ENCODE peak calls at places on chromosomes 13 and 19, in seven cellular contexts. One of them, this sample, is unnamed.

GRCh38 chr19:51754106-51754505 is 2.4 kb upstream of the FPR1 start:
- DNase-seq in colonic mucosa: no peak
- DNase-seq in A549: no peak
- DNase-seq in neuronal stem cell: no peak
- DNase-seq in fibroblast of lung: no peak
- DNase-seq in OCI-LY7: no peak
- DNase-seq in uterus: no peak
- DNase-seq in this sample: no peak

GRCh38 chr13:67620665-67621064 is 390.5 kb upstream of the PCDH9 start:
- DNase-seq in colonic mucosa: no peak
- DNase-seq in A549: no peak
- DNase-seq in neuronal stem cell: no peak
- DNase-seq in fibroblast of lung: peak; percentile 89
- DNase-seq in OCI-LY7: no peak
- DNase-seq in uterus: no peak
- DNase-seq in this sample: no peak

GRCh38 chr13:53068841-53069520 is 40.4 kb downstream of the OLFM4 start:
- DNase-seq in colonic mucosa: no peak
- DNase-seq in A549: no peak
- DNase-seq in neuronal stem cell: no peak
- DNase-seq in fibroblast of lung: no peak
- DNase-seq in OCI-LY7: no peak
- DNase-seq in uterus: no peak
- DNase-seq in this sample: peak; percentile 18

GRCh38 chr19:18251587-18252369 is 22.5 kb downstream of the IQCN start:
- DNase-seq in colonic mucosa: peak; percentile 85
- DNase-seq in A549: peak; percentile 53
- DNase-seq in neuronal stem cell: peak; percentile 75
- DNase-seq in fibroblast of lung: peak; percentile 66
- DNase-seq in OCI-LY7: peak; percentile 74
- DNase-seq in uterus: peak; percentile 77
- DNase-seq in this sample: peak; percentile 80

GRCh38 chr13:23899555-23899954 is 2.3 kb upstream of the C1QTNF9B start:
- DNase-seq in colonic mucosa: peak; percentile 48
- DNase-seq in A549: no peak
- DNase-seq in neuronal stem cell: no peak
- DNase-seq in fibroblast of lung: peak; percentile 79
- DNase-seq in OCI-LY7: peak; percentile 33
- DNase-seq in uterus: no peak
- DNase-seq in this sample: peak; percentile 47

GRCh38 chr19:16106121-16106520 is 5.6 kb upstream of the RAB8A start:
- DNase-seq in colonic mucosa: peak; percentile 38
- DNase-seq in A549: no peak
- DNase-seq in neuronal stem cell: no peak
- DNase-seq in fibroblast of lung: peak; percentile 39
- DNase-seq in OCI-LY7: peak; percentile 28
- DNase-seq in uterus: no peak
- DNase-seq in this sample: no peak

GRCh38 chr13:18921063-18921462 is 260.6 kb downstream of the TUBA3C start:
- DNase-seq in colonic mucosa: no peak
- DNase-seq in A549: no peak
- DNase-seq in neuronal stem cell: no peak
- DNase-seq in fibroblast of lung: no peak
- DNase-seq in OCI-LY7: no peak
- DNase-seq in uterus: no peak
- DNase-seq in this sample: no peak

GRCh38 chr19:23917856-23918255 is 3.2 kb downstream of the ZNF726 start:
- DNase-seq in colonic mucosa: no peak
- DNase-seq in A549: no peak
- DNase-seq in neuronal stem cell: no peak
- DNase-seq in fibroblast of lung: no peak
- DNase-seq in OCI-LY7: no peak
- DNase-seq in uterus: no peak
- DNase-seq in this sample: no peak

GRCh38 chr13:32056316-32056715 is 24.7 kb downstream of the FRY start:
- DNase-seq in colonic mucosa: peak; percentile 56
- DNase-seq in A549: no peak
- DNase-seq in neuronal stem cell: no peak
- DNase-seq in fibroblast of lung: no peak
- DNase-seq in OCI-LY7: no peak
- DNase-seq in uterus: no peak
- DNase-seq in this sample: no peak

GRCh38 chr19:3816566-3817218 is 30.5 kb upstream of the MATK start:
- DNase-seq in colonic mucosa: no peak
- DNase-seq in A549: no peak
- DNase-seq in neuronal stem cell: no peak
- DNase-seq in fibroblast of lung: no peak
- DNase-seq in OCI-LY7: no peak
- DNase-seq in uterus: no peak
- DNase-seq in this sample: no peak

GRCh38 chr13:101453784-101454201 is 1.3 kb downstream of the ITGBL1 start:
- DNase-seq in colonic mucosa: no peak
- DNase-seq in A549: no peak
- DNase-seq in neuronal stem cell: no peak
- DNase-seq in fibroblast of lung: no peak
- DNase-seq in OCI-LY7: no peak
- DNase-seq in uterus: no peak
- DNase-seq in this sample: no peak

GRCh38 chr13:110965755-110966134 is 50.9 kb upstream of the ANKRD10 start:
- DNase-seq in colonic mucosa: no peak
- DNase-seq in A549: no peak
- DNase-seq in neuronal stem cell: no peak
- DNase-seq in fibroblast of lung: no peak
- DNase-seq in OCI-LY7: no peak
- DNase-seq in uterus: no peak
- DNase-seq in this sample: no peak

GRCh38 chr13:114100446-114101320 is 31.7 kb downstream of the RASA3 start:
- DNase-seq in colonic mucosa: no peak
- DNase-seq in A549: no peak
- DNase-seq in neuronal stem cell: no peak
- DNase-seq in fibroblast of lung: peak; percentile 54
- DNase-seq in OCI-LY7: no peak
- DNase-seq in uterus: peak; percentile 19
- DNase-seq in this sample: no peak

GRCh38 chr13:101979825-101980224 is 422.0 kb downstream of the FGF14 start:
- DNase-seq in colonic mucosa: peak; percentile 18
- DNase-seq in A549: no peak
- DNase-seq in neuronal stem cell: no peak
- DNase-seq in fibroblast of lung: no peak
- DNase-seq in OCI-LY7: no peak
- DNase-seq in uterus: no peak
- DNase-seq in this sample: peak; percentile 56

GRCh38 chr19:54096642-54097106 is 3.9 kb downstream of the OSCAR start:
- DNase-seq in colonic mucosa: no peak
- DNase-seq in A549: peak; percentile 68
- DNase-seq in neuronal stem cell: no peak
- DNase-seq in fibroblast of lung: peak; percentile 41
- DNase-seq in OCI-LY7: peak; percentile 67
- DNase-seq in uterus: no peak
- DNase-seq in this sample: peak; percentile 54

GRCh38 chr13:99422556-99423220 is 78.6 kb upstream of the TM9SF2 start:
- DNase-seq in colonic mucosa: no peak
- DNase-seq in A549: no peak
- DNase-seq in neuronal stem cell: no peak
- DNase-seq in fibroblast of lung: no peak
- DNase-seq in OCI-LY7: no peak
- DNase-seq in uterus: no peak
- DNase-seq in this sample: no peak

GRCh38 chr19:11361037-11361770 is 6.0 kb downstream of the PLPPR2 start:
- DNase-seq in colonic mucosa: peak; percentile 98
- DNase-seq in A549: no peak
- DNase-seq in neuronal stem cell: peak; percentile 86
- DNase-seq in fibroblast of lung: no peak
- DNase-seq in OCI-LY7: no peak
- DNase-seq in uterus: no peak
- DNase-seq in this sample: no peak

GRCh38 chr13:99935772-99936171 is 35.8 kb downstream of the ZIC5 start:
- DNase-seq in colonic mucosa: no peak
- DNase-seq in A549: no peak
- DNase-seq in neuronal stem cell: no peak
- DNase-seq in fibroblast of lung: no peak
- DNase-seq in OCI-LY7: no peak
- DNase-seq in uterus: no peak
- DNase-seq in this sample: no peak

GRCh38 chr13:97574926-97575325 is 141.0 kb downstream of the RAP2A start:
- DNase-seq in colonic mucosa: peak; percentile 41
- DNase-seq in A549: no peak
- DNase-seq in neuronal stem cell: no peak
- DNase-seq in fibroblast of lung: peak; percentile 65
- DNase-seq in OCI-LY7: peak; percentile 1
- DNase-seq in uterus: no peak
- DNase-seq in this sample: peak; percentile 83

GRCh38 chr13:78934336-78934735 is 275.4 kb upstream of the OBI1 start:
- DNase-seq in colonic mucosa: no peak
- DNase-seq in A549: no peak
- DNase-seq in neuronal stem cell: no peak
- DNase-seq in fibroblast of lung: no peak
- DNase-seq in OCI-LY7: no peak
- DNase-seq in uterus: no peak
- DNase-seq in this sample: no peak

GRCh38 chr19:39067104-39067503 is 17.1 kb upstream of the ACP7 start:
- DNase-seq in colonic mucosa: no peak
- DNase-seq in A549: no peak
- DNase-seq in neuronal stem cell: no peak
- DNase-seq in fibroblast of lung: no peak
- DNase-seq in OCI-LY7: no peak
- DNase-seq in uterus: no peak
- DNase-seq in this sample: no peak

DNA sequence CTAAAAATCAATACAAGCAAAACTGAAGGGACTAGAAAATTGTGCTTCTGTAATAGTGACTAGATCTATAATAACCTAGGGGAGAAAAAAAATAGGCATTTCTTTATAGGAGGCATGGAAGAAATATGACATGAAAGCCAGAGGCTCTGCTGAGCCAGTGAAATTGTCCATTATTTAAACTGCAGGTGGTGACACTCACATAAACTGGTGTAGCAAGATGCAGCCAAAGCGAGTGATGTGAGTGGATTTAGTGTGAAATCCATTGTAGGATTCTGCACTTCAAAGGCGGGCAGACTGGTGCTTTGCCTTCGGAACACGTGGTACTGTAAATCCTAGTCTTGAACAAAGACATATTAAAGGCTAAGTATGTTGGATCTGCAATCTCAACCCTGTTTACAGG is 361.9 kb downstream of the TBC1D4 start:
- DNase-seq in colonic mucosa: no peak
- DNase-seq in A549: no peak
- DNase-seq in neuronal stem cell: no peak
- DNase-seq in fibroblast of lung: no peak
- DNase-seq in OCI-LY7: no peak
- DNase-seq in uterus: no peak
- DNase-seq in this sample: no peak
- H3K27ac ChIP-seq in colonic mucosa: no peak overlapping the region
- H3K27ac ChIP-seq in A549: no peak overlapping the region
- H3K27ac ChIP-seq in neuronal stem cell: no peak overlapping the region
- H3K27ac ChIP-seq in fibroblast of lung: no peak overlapping the region
- H3K27ac ChIP-seq in OCI-LY7: no peak overlapping the region
- H3K27ac ChIP-seq in uterus: no peak overlapping the region
- H3K27ac ChIP-seq in this sample: no peak overlapping the region

DNA sequence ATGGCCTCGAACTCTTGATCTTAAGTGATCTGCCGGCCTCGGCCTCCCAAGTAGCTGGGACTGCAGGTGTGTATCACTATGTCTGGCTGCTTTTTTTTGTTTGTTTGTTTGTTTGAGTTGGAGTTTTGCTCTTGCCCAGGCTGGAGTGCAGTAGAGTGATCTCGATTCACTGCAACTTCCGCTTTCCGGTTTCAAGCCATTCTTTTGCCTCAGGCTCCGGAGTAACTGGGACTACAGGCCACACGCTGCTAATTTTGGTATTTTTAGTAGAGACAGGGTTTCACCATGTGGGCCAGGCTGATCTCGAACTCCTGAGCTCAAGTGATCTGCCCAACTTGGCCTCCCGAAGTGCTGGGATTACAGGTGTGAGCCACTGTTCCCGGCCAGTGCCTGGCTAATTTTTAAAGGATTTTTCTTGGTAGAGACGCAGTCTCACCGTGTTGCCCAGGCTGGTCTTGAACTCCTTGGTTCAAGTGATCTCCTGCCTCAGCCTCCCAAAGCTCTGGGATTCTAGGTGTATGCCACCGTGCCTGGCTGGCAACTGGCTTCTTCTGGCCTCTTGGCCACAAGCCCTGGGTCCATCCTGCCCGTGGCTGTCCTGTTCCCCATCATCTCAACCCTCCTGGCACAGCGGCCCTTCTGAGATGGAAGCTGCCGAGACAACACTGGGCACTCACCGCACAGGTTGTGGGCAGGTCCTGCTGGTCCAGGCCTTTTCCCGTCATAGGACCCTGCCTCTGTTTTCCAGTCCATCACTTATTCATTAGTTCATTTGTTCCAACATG is 11.5 kb downstream of the TECR start:
- DNase-seq in colonic mucosa: no peak
- DNase-seq in A549: no peak
- DNase-seq in neuronal stem cell: no peak
- DNase-seq in fibroblast of lung: no peak
- DNase-seq in OCI-LY7: no peak
- DNase-seq in uterus: no peak
- DNase-seq in this sample: no peak
- H3K27ac ChIP-seq in colonic mucosa: no peak overlapping the region
- H3K27ac ChIP-seq in A549: no peak overlapping the region
- H3K27ac ChIP-seq in neuronal stem cell: no peak overlapping the region
- H3K27ac ChIP-seq in fibroblast of lung: no peak overlapping the region
- H3K27ac ChIP-seq in OCI-LY7: no peak overlapping the region
- H3K27ac ChIP-seq in uterus: no peak overlapping the region
- H3K27ac ChIP-seq in this sample: no peak overlapping the region

GRCh38 chr13:80048802-80049201 is 292.1 kb downstream of the SPRY2 start:
- DNase-seq in colonic mucosa: peak; percentile 66
- DNase-seq in A549: peak; percentile 11
- DNase-seq in neuronal stem cell: no peak
- DNase-seq in fibroblast of lung: peak; percentile 94
- DNase-seq in OCI-LY7: peak; percentile 11
- DNase-seq in uterus: peak; percentile 77
- DNase-seq in this sample: peak; percentile 98
- H3K27ac ChIP-seq in colonic mucosa: no peak overlapping the region
- H3K27ac ChIP-seq in A549: no peak overlapping the region
- H3K27ac ChIP-seq in neuronal stem cell: no peak overlapping the region
- H3K27ac ChIP-seq in fibroblast of lung: peak overlapping the region; percentile 55
- H3K27ac ChIP-seq in OCI-LY7: no peak overlapping the region
- H3K27ac ChIP-seq in uterus: no peak overlapping the region
- H3K27ac ChIP-seq in this sample: no peak overlapping the region

GRCh38 chr19:49801966-49802661 is 11.0 kb downstream of the FUZ start:
- DNase-seq in colonic mucosa: peak; percentile 79
- DNase-seq in A549: no peak
- DNase-seq in neuronal stem cell: peak; percentile 76
- DNase-seq in fibroblast of lung: peak; percentile 89
- DNase-seq in OCI-LY7: no peak
- DNase-seq in uterus: peak; percentile 93
- DNase-seq in this sample: peak; percentile 92

GRCh38 chr19:49800771-49801170 is 12.3 kb downstream of the FUZ start:
- DNase-seq in colonic mucosa: no peak
- DNase-seq in A549: no peak
- DNase-seq in neuronal stem cell: no peak
- DNase-seq in fibroblast of lung: no peak
- DNase-seq in OCI-LY7: no peak
- DNase-seq in uterus: no peak
- DNase-seq in this sample: no peak

GRCh38 chr19:49799798-49800376 is 13.2 kb downstream of the FUZ start:
- DNase-seq in colonic mucosa: no peak
- DNase-seq in A549: no peak
- DNase-seq in neuronal stem cell: no peak
- DNase-seq in fibroblast of lung: no peak
- DNase-seq in OCI-LY7: peak; percentile 17
- DNase-seq in uterus: no peak
- DNase-seq in this sample: no peak

GRCh38 chr19:49802836-49803528 is 10.1 kb downstream of the FUZ start:
- DNase-seq in colonic mucosa: no peak
- DNase-seq in A549: no peak
- DNase-seq in neuronal stem cell: no peak
- DNase-seq in fibroblast of lung: no peak
- DNase-seq in OCI-LY7: no peak
- DNase-seq in uterus: peak; percentile 44
- DNase-seq in this sample: no peak

GRCh38 chr19:49801401-49801888 is 11.6 kb downstream of the FUZ start:
- DNase-seq in colonic mucosa: no peak
- DNase-seq in A549: no peak
- DNase-seq in neuronal stem cell: no peak
- DNase-seq in fibroblast of lung: no peak
- DNase-seq in OCI-LY7: no peak
- DNase-seq in uterus: peak; percentile 40
- DNase-seq in this sample: no peak
- H3K27ac ChIP-seq in colonic mucosa: no peak overlapping the region
- H3K27ac ChIP-seq in A549: no peak overlapping the region
- H3K27ac ChIP-seq in neuronal stem cell: no peak overlapping the region
- H3K27ac ChIP-seq in fibroblast of lung: no peak overlapping the region
- H3K27ac ChIP-seq in OCI-LY7: no peak overlapping the region
- H3K27ac ChIP-seq in uterus: peak overlapping the region; percentile 64
- H3K27ac ChIP-seq in this sample: peak overlapping the region; percentile 57

This sample was measured in A673.